ENCODE peak calls at places on chromosome 4, in five cellular contexts. W, L, T, R and D are unnamed samples.

GRCh38 chr4:99714179-99714578 is 56.6 kb upstream of the C4orf54 start:
- DNase-seq in W (peak), R (no peak), T (no peak), L (no peak), D (no peak)

GRCh38 chr4:41124916-41125548 is 89.3 kb downstream of the APBB2 start:
- DNase-seq in W (peak), T (no peak), L (no peak), R (no peak), D (no peak)

GRCh38 chr4:93710101-93710846 is 118.3 kb upstream of the ATOH1 start:
- DNase-seq in W (no peak), T (no peak), R (no peak), L (no peak), D (no peak)

GRCh38 chr4:41349021-41349420 is 92.3 kb downstream of the UCHL1 start:
- DNase-seq in W (no peak), T (no peak), R (no peak), L (no peak), D (no peak)

GRCh38 chr4:15003441-15003890 is 1.2 kb downstream of the CPEB2 start:
- DNase-seq in R (peak), W (peak), L (peak), T (peak), D (peak)

GRCh38 chr4:48832571-48832970 is 1.7 kb downstream of the OCIAD1 start:
- DNase-seq in W (no peak), T (no peak), R (no peak), L (no peak), D (no peak)

GRCh38 chr4:123397276-123398150 is 918 bp downstream of the SPRY1 start:
- DNase-seq in W (peak), L (peak), R (peak), T (peak), D (no peak)

GRCh38 chr4:186781032-186781917 is 57.6 kb upstream of the FAT1 start:
- DNase-seq in T (no peak), L (no peak), R (no peak), W (no peak), D (no peak)

GRCh38 chr4:57679969-57680368 is 569.8 kb upstream of the IGFBP7 start:
- DNase-seq in W (no peak), R (no peak), L (no peak), T (no peak), D (no peak)

GRCh38 chr4:70993181-70994068 is at the start of gene DCK:
- DNase-seq in T (peak), R (peak), W (peak), L (peak), D (peak)
- TF ChIP-seq POLR2A in T (peak), R (peak), W (peak), L (peak), D (no peak)

DNA sequence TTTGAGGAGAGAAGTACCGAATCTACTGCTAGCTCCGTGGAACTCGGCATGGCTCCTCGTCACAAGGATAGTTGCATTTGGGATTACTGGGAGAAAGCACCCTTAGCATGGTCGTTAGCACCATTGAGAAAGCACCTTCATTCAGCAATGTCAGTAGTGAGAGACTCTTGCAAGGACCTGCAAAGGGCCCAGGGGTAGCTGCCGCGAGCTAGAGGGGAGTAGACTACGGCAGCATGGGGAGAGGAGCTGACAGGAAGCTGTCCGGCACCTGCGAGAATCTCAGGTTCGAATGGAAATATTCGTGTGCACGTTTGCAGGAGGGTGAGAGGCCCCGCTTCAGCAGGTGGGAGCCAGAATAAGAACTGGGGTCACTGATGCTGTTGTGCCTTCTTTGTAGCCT is 20.2 kb downstream of the TLR10 start:
- DNase-seq in R (no peak), W (no peak), L (no peak), T (no peak), D (no peak)
- H3K4me3 ChIP-seq in R (no peak), W (no peak), L (no peak), T (no peak), D (no peak)

DNA sequence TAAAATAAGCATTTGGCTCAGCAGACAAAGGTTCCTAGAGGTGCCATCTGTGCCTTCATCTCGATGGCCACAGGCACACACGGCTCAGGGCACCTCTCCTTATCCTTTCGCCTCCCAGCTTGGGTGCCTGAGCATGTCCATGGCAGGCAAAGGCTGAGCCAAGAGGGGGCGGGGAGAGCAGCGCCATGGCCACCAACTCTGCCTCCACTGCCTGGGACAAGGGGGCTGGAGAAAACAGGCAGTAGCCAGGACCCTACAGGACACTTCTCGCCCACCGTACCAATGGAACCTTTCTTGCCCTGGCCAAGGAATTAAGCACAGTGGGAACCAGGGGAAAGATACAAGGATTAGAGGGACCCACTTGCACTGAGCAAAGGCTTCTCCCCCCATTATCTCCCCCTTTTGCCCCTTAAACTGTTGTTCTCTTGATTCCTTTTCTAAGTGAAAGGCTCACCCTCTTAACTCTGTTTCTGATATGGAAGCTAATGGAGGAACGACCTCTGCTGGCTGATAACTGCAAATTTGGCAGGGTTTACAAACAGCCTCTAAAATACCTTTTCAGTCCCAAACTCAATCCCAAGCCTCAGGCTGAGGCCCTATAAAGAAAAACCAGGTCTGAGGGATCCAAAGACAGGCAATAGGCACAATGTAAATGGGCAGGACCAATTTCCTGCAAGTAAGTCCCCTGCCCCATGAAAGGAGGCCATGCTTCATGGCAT is 335.2 kb downstream of the ADAM29 start:
- DNase-seq in T (no peak), R (no peak), L (no peak), W (no peak), D (peak)
- TF ChIP-seq CTCF in T (peak), R (no peak), L (no peak), W (no peak), D (no peak)

GRCh38 chr4:101790521-101791188 is at the start of gene BANK1:
- DNase-seq in W (peak), T (peak), R (no peak), L (no peak), D (no peak)
- TF ChIP-seq POLR2A in W (peak), T (no peak), R (no peak), L (no peak), D (no peak)

GRCh38 chr4:26807330-26807729 is 53.3 kb upstream of the STIM2 start:
- DNase-seq in T (no peak), R (no peak), L (no peak), W (no peak), D (no peak)
- H3K4me3 ChIP-seq in T (no peak), R (no peak), L (no peak), W (no peak), D (no peak)

GRCh38 chr4:90241008-90241407 is 113.8 kb downstream of the CCSER1 start:
- DNase-seq in T (no peak), L (no peak), W (no peak), R (no peak), D (no peak)
- TF ChIP-seq CTCF in T (no peak), L (no peak), W (no peak), R (no peak), D (no peak)

GRCh38 chr4:1980561-1981041 is 28.2 kb downstream of the NELFA start:
- DNase-seq in R (no peak), T (no peak), W (no peak), L (no peak), D (peak)

GRCh38 chr4:1981251-1982055 is 27.3 kb downstream of the NELFA start:
- DNase-seq in T (no peak), W (no peak), L (no peak), R (no peak), D (peak)

GRCh38 chr4:1983846-1984405 is 24.8 kb downstream of the NELFA start:
- DNase-seq in L (no peak), T (no peak), W (no peak), R (no peak), D (no peak)

GRCh38 chr4:1983053-1983845 is 25.5 kb downstream of the NELFA start:
- DNase-seq in L (no peak), T (no peak), R (no peak), W (no peak), D (peak)

DNA sequence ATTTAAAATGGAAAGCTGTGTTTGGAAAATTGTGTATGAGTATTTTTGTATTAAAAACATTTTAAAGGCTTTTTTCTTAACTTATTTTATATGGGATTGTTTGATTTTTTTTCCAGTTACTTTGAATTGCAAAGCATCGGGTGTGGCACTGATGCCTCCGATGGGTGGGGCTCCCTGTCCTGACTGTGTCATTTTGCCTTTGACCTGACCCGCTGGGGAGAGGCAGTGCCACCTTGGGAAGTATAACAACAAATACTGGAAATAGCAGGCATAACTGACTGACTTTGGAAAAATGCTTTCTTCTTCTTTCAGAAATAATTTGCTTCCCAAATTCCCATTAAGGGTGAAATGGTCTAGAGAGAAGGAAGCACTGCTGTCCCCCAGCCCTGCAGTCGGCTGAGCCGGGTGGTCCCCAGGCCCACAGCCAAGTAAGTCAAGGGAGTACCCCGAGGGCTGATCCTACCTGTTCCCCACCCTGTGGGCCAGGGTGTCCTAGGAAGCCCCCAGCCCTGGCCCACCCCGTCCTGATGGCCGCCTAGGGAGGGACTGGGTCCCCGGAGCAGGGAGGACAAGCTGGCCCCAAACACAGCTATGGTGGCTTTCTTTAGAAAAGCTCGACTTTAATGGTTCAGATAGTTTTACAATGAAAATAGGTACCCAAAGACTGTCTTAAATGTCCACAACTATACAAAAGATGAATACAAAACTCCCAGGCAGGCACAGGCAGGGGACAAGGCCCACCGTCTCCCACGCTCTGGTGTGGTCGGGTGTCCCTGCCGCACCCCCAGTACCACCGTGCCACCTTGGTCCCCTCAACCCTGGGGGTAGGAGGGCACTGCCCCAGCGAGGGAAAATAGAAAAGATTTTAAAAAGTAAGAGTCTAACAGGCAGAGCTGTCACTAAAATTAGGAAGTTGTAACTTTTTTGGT is 26.4 kb downstream of the NELFA start:
- DNase-seq in R (no peak), W (no peak), T (no peak), L (no peak), D (peak)
- TF ChIP-seq POLR2A in R (no peak), W (no peak), T (no peak), L (no peak), D (no peak)